ENCODE peak calls at places on chromosome 22, in five cellular contexts. E is heart left ventricle, G is neuronal stem cell, Y is endothelial cell of umbilical vein, L is IMR-90. R is an unnamed sample.
A peak's percentile ranks its signal among the peaks of the same experiment; 100 is the strongest.

GRCh38 chr22:49166211-49166610 is 661.5 kb downstream of the BRD1 start:
- DNase-seq in E (no peak), G (no peak), Y (no peak), L (no peak), R (no peak)

GRCh38 chr22:27512283-27512761 is 289.2 kb downstream of the MN1 start:
- DNase-seq in E (peak; percentile 88), G (no peak), Y (peak; percentile 99), L (peak; percentile 97), R (no peak)

GRCh38 chr22:43150731-43151206 is 590 bp upstream of the TSPO start:
- DNase-seq in E (no peak), G (no peak), Y (no peak), L (no peak), R (no peak)

GRCh38 chr22:41917906-41918791 is 3.3 kb upstream of the SHISA8 start:
- DNase-seq in E (peak; percentile 83), G (no peak), Y (peak; percentile 64), L (peak; percentile 63), R (no peak)

GRCh38 chr22:25029181-25029580 is 76.7 kb downstream of the KIAA1671 start:
- DNase-seq in E (no peak), G (no peak), Y (no peak), L (no peak), R (no peak)

GRCh38 chr22:17772249-17772962 is 1.9 kb downstream of the BID start:
- DNase-seq in E (peak; percentile 56), G (no peak), Y (no peak), L (peak; percentile 42), R (no peak)

GRCh38 chr22:50342651-50343540 is at the start of gene PPP6R2:
- DNase-seq in E (peak; percentile 94), G (peak; percentile 79), Y (peak; percentile 44), L (peak; percentile 35), R (no peak)

GRCh38 chr22:18042685-18043084 is 18.3 kb upstream of the MICAL3 start:
- DNase-seq in E (no peak), G (no peak), Y (no peak), L (no peak), R (no peak)

GRCh38 chr22:42388130-42388797 is 43.9 kb downstream of the NFAM1 start:
- DNase-seq in E (no peak), G (no peak), Y (no peak), L (peak; percentile 17), R (no peak)

GRCh38 chr22:49208768-49209252 is 618.9 kb downstream of the BRD1 start:
- DNase-seq in E (no peak), G (peak; percentile 46), Y (no peak), L (no peak), R (no peak)

GRCh38 chr22:17779286-17780115 is 5.2 kb upstream of the BID start:
- DNase-seq in E (peak; percentile 5), G (no peak), Y (no peak), L (no peak), R (no peak)

DNA sequence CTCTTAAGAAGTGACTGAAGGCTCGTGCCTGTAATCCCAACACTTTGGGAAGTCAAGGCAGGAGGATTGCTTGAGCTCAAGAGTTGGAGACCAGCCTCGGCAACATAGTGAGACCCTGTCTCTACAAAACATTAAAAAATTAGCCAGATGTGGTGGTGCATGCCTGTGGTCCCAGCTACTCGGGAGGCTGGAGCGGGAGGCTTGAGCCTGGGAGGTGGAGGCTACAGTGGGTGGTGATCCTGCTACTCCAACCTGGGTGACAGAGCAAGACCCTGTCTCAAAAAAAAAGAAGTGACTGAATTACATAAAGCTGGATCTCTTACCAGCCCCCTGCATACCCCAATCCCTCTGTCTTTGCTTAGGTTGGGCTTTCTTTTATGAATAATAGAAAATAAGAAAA is 58.1 kb downstream of the C22orf31 start:
- DNase-seq in E (no peak), G (no peak), Y (no peak), L (no peak), R (no peak)
- H3K27ac ChIP-seq in E (no peak overlapping the region), G (no peak overlapping the region), Y (no peak overlapping the region), L (no peak overlapping the region), R (no peak overlapping the region)

DNA sequence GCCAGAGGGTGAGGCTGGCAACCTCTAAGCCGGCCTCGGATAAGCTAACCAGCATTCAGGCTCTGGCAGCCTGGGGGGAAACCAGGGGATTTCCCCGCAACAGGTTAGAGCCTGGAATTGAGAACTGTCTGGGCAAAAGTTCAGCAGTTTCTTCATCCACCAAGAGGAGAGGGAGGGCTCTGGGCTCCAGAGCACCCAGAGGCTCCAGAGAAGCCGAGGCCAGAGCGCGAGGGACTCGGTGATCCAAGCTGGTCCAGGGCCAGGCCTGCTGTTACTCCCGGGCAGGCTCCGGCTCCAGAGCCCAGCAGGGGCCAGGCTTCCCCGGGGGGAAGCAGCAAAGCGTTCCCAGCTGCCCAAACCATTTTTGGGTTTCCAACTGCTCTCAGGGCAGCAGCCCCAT is 13.3 kb upstream of the SH3BP1 start:
- DNase-seq in E (peak; percentile 82), G (no peak), Y (no peak), L (peak; percentile 43), R (no peak)
- H3K27ac ChIP-seq in E (peak overlapping the region; percentile 48), G (no peak overlapping the region), Y (no peak overlapping the region), L (no peak overlapping the region), R (no peak overlapping the region)

GRCh38 chr22:40088818-40089217 is 88.9 kb upstream of the TNRC6B start:
- DNase-seq in E (no peak), G (no peak), Y (no peak), L (no peak), R (no peak)

GRCh38 chr22:40094449-40094848 is 83.3 kb upstream of the TNRC6B start:
- DNase-seq in E (no peak), G (no peak), Y (no peak), L (peak; percentile 7), R (no peak)
- H3K27ac ChIP-seq in E (no peak overlapping the region), G (no peak overlapping the region), Y (no peak overlapping the region), L (no peak overlapping the region), R (no peak overlapping the region)

GRCh38 chr22:35615156-35615555 is 2.0 kb downstream of the MB start:
- DNase-seq in E (no peak), G (no peak), Y (no peak), L (no peak), R (no peak)
- H3K27ac ChIP-seq in E (peak overlapping the region; percentile 95), G (no peak overlapping the region), Y (no peak overlapping the region), L (no peak overlapping the region), R (no peak overlapping the region)

DNA sequence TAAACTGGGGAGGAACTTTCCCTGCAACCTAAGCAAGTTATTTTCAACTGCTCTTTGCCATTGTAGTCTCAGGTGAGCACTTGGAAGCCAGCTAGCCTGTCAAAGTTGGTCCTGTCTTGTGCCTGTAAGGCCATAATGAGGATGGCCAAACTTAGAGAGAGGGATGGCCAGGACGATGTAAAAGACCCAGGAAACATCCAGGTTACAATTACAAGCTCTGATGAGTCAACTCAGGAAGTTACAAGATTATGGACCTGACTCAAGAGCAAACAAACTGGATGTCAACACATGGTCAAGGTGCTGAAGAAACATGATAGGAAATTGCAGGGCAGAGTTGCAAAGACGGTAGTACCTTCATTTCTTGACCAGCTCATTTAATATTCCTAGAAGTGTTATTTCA is 1.6 kb downstream of the GTPBP1 start:
- DNase-seq in E (no peak), G (no peak), Y (peak; percentile 23), L (peak; percentile 73), R (no peak)
- H3K27ac ChIP-seq in E (no peak overlapping the region), G (no peak overlapping the region), Y (peak overlapping the region; percentile 67), L (peak overlapping the region; percentile 34), R (no peak overlapping the region)

DNA sequence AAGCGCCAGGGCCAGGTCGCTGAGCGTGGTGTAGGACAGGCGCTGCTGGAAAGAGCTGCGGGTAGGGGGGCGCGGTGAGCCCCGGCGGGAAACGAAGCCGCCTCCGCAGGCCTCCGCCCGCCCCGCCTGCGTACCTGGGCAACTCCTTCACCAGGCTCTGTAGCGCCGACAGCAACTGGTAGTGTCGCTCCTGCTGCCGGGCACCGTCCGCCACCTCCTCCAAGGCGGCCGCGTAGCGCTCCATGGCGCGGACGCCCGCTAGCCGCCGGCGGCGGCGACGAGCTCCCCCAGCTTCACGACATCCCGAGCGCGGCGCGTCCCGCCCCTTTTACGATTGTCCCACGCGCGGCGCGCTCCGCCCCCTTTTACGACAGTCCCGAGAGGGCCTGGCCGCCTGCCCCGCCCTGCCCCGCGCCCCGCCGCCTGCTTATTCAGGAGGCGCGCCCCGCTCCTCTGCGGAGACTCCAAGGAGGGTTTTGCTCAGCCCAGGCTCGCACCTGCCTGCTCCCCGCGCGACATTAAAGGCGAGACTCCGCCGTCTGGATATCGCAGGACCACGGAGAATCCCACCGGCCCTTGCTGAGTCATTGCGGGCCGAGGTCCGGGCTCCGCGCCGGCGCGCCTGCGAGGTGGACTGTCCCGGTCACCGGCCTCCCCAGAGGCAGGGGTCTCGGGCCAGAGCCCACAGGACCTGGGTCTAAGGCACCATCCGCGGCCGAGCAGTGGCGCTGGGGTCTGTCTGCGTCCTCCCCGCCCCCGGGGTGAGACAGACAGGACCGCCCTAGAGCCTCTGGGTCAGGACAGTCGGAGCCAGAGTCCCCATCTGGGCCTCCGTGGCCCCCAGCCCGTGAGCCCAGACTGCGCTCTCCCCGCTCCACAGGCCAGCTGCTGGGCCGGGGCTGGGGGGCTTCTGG is at the start of gene DGCR6L:
- DNase-seq in E (peak; percentile 98), G (peak; percentile 96), Y (peak; percentile 91), L (peak; percentile 93), R (peak; percentile 88)
- H3K27ac ChIP-seq in E (peak within 1 kb of the TSS; percentile 87), G (peak within 1 kb of the TSS; percentile 57), Y (peak within 1 kb of the TSS; percentile 90), L (peak within 1 kb of the TSS; percentile 96), R (no peak within 1 kb of the TSS)

GRCh38 chr22:38419864-38420172 is 35.2 kb downstream of the KCNJ4 start:
- DNase-seq in E (peak; percentile 54), G (no peak), Y (no peak), L (no peak), R (no peak)
- H3K27ac ChIP-seq in E (peak overlapping the region; percentile 49), G (no peak overlapping the region), Y (no peak overlapping the region), L (no peak overlapping the region), R (no peak overlapping the region)